ENCODE peak calls at places on chromosomes 3 and 15, in ten cellular contexts. S is body of pancreas, N is upper lobe of left lung, C is uterus, V is stomach, W is Peyer's patch, G is GM12892, P is A549, M is heart left ventricle, Y is HepG2. J is an unnamed sample.
A peak's percentile ranks its signal among the peaks of the same experiment; 100 is the strongest.

GRCh38 chr15:66661432-66662096 is 40.5 kb upstream of the SMAD6 start:
- DNase-seq in N (peak; percentile 61), Y (no peak), W (no peak), C (peak; percentile 27), M (peak; percentile 82), G (no peak), P (no peak), S (no peak), V (no peak), J (no peak)

GRCh38 chr3:126293370-126294082 is 63.7 kb downstream of the KLF15 start:
- DNase-seq in G (no peak), C (no peak), M (peak; percentile 65), W (no peak), V (no peak), Y (peak; percentile 12), S (no peak), P (no peak), N (peak; percentile 34), J (no peak)

GRCh38 chr15:27730878-27731277 is 368.2 kb downstream of the OCA2 start:
- DNase-seq in Y (no peak), M (no peak), C (no peak), W (no peak), G (no peak), N (no peak), V (no peak), S (no peak), P (no peak), J (no peak)

GRCh38 chr15:32838338-32838737 is 120.5 kb downstream of the GREM1 start:
- DNase-seq in G (no peak), W (no peak), M (no peak), S (no peak), P (no peak), Y (no peak), V (no peak), N (no peak), C (no peak), J (no peak)

GRCh38 chr3:46495901-46496456 is 1.8 kb upstream of the RTP3 start:
- DNase-seq in Y (no peak), P (no peak), W (no peak), M (no peak), G (no peak), N (no peak), S (no peak), C (no peak), V (no peak), J (no peak)

GRCh38 chr3:43194490-43195115 is 88.7 kb upstream of the POMGNT2 start:
- DNase-seq in C (no peak), P (no peak), Y (no peak), M (no peak), V (no peak), N (no peak), W (peak; percentile 79), S (no peak), G (no peak), J (no peak)

GRCh38 chr3:48289659-48290058 is 43.8 kb downstream of the SPINK8 start:
- DNase-seq in C (no peak), N (no peak), S (no peak), G (no peak), W (no peak), Y (no peak), M (no peak), V (no peak), P (no peak), J (no peak)

GRCh38 chr3:183278479-183279088 is 25.5 kb downstream of the B3GNT5 start:
- DNase-seq in W (no peak), P (peak; percentile 22), N (no peak), Y (no peak), C (no peak), S (no peak), M (no peak), G (no peak), V (no peak), J (no peak)

GRCh38 chr3:151443583-151443982 is 17.3 kb downstream of the IGSF10 start:
- DNase-seq in Y (no peak), W (no peak), C (no peak), P (no peak), N (no peak), V (no peak), G (no peak), M (no peak), S (no peak), J (no peak)

GRCh38 chr3:28077566-28077965 is 163.9 kb upstream of the CMC1 start:
- DNase-seq in Y (peak; percentile 25), P (peak; percentile 5), N (no peak), V (no peak), W (no peak), C (no peak), G (no peak), M (no peak), S (peak; percentile 16), J (peak; percentile 6)

GRCh38 chr3:53763353-53763752 is 82.9 kb downstream of the CHDH start:
- DNase-seq in S (no peak), V (no peak), N (no peak), M (no peak), G (no peak), P (no peak), W (no peak), C (no peak), Y (no peak), J (no peak)

GRCh38 chr3:165669502-165669901 is 167.7 kb downstream of the BCHE start:
- DNase-seq in C (no peak), S (no peak), Y (no peak), N (no peak), M (no peak), G (no peak), V (no peak), P (no peak), W (no peak), J (no peak)

GRCh38 chr3:46417841-46418611 is 11.0 kb downstream of the CCRL2 start:
- DNase-seq in S (no peak), M (no peak), Y (no peak), W (no peak), N (no peak), G (no peak), P (no peak), V (no peak), C (no peak), J (no peak)

GRCh38 chr3:33113772-33114621 is at the start of gene CRTAP:
- DNase-seq in W (peak; percentile 98), V (peak; percentile 98), S (peak; percentile 97), C (peak; percentile 97), P (peak; percentile 97), G (peak; percentile 61), M (peak; percentile 99), N (peak; percentile 100), Y (peak; percentile 81), J (peak; percentile 78)
- TF ChIP-seq POLR2A in W (peak; percentile 57), V (no peak), S (peak; percentile 70), C (peak; percentile 40), P (peak; percentile 71), G (peak; percentile 56), M (peak; percentile 28), N (no peak), Y (peak; percentile 76), J (peak; percentile 58)

GRCh38 chr3:122078235-122078935 is 23.2 kb downstream of the CD86 start:
- DNase-seq in P (no peak), G (no peak), M (no peak), S (no peak), Y (no peak), C (no peak), V (no peak), N (no peak), W (no peak), J (no peak)
- TF ChIP-seq POLR2A in P (no peak), G (no peak), M (no peak), S (no peak), Y (no peak), C (no peak), V (no peak), N (no peak), W (no peak), J (no peak)

GRCh38 chr15:71121442-71121841 is 6.2 kb downstream of the THSD4 start:
- DNase-seq in V (no peak), M (no peak), S (no peak), Y (no peak), G (no peak), W (no peak), C (no peak), P (no peak), N (no peak), J (no peak)
- TF ChIP-seq POLR2A in V (no peak), M (no peak), S (no peak), Y (no peak), G (no peak), W (no peak), C (no peak), P (no peak), N (no peak), J (no peak)

DNA sequence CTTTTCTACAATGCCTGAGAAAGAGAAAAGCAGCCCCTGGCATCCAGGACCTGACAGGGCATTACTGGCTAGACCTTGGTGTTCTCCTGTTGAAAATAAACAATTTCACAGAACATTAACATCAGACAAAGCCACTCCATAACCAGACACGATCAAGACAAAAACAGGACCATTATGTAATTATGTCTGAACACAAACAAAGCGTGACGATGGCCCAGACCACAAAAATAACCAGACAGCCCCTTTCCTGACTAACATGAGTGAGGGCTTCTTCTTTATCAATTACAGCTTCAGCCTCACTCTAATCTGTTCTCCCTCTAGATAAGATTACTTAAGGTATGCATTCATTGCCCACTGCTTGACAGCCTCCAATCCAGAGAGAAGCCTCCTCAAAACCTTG is 172.7 kb upstream of the LMCD1 start:
- DNase-seq in N (no peak), P (no peak), S (no peak), W (no peak), G (no peak), M (no peak), V (no peak), Y (no peak), C (no peak), J (no peak)
- TF ChIP-seq POLR2A in N (no peak), P (no peak), S (no peak), W (no peak), G (no peak), M (no peak), V (no peak), Y (no peak), C (no peak), J (no peak)